ENCODE peak calls at places on chromosomes 2 and 18, in eight cellular contexts. E is neural progenitor cell; P is esophagus squamous epithelium; R is kidney tubule cell; V is HS-5; M is activated gamma-delta T cell treated with anti-CD3 and anti-CD28 coated beads, Interleukin-2, amount 50 U/mL, for 16 hours; T is GM13977; Z is HFFc6. N is an unnamed sample.

GRCh38 chr2:17539596-17539992 is 902 bp upstream of the VSNL1 start:
- DNase-seq in P (no peak), V (no peak), E (peak), Z (no peak), M (no peak), T (no peak), R (peak), N (no peak)

GRCh38 chr2:150880986-150881385 is 380.7 kb downstream of the RBM43 start:
- DNase-seq in M (no peak), Z (no peak), E (peak), V (no peak), T (no peak), R (no peak), P (no peak), N (no peak)

GRCh38 chr2:84919885-84920580 is 14.6 kb downstream of the TMSB10 start:
- DNase-seq in E (no peak), V (peak), M (no peak), Z (peak), T (no peak), P (no peak), R (peak), N (peak)

GRCh38 chr2:157182834-157183396 is 74.6 kb upstream of the GALNT5 start:
- DNase-seq in V (peak), R (peak), T (no peak), E (no peak), P (no peak), Z (peak), M (no peak), N (peak)

GRCh38 chr2:53317863-53318262 is 449.7 kb upstream of the CHAC2 start:
- DNase-seq in T (no peak), P (no peak), R (peak), E (no peak), M (no peak), Z (peak), V (no peak), N (no peak)

GRCh38 chr2:196516541-196516940 is 123.0 kb upstream of the CCDC150 start:
- DNase-seq in P (no peak), T (no peak), R (no peak), V (no peak), Z (no peak), E (no peak), M (no peak), N (no peak)

GRCh38 chr2:21330786-21331391 is 207.1 kb downstream of the TDRD15 start:
- DNase-seq in R (peak), E (no peak), V (no peak), Z (no peak), T (no peak), P (no peak), M (no peak), N (no peak)

GRCh38 chr2:191048073-191048472 is 34.1 kb upstream of the STAT1 start:
- DNase-seq in T (no peak), E (no peak), M (no peak), V (no peak), Z (no peak), R (no peak), P (no peak), N (no peak)

GRCh38 chr2:178190938-178191910 is 3.1 kb upstream of the OSBPL6 start:
- DNase-seq in M (no peak), R (no peak), E (no peak), P (no peak), Z (no peak), T (peak), V (no peak), N (no peak)

GRCh38 chr18:25350561-25351201 is 1.3 kb downstream of the ZNF521 start:
- DNase-seq in M (no peak), R (peak), P (no peak), Z (peak), T (peak), V (no peak), E (peak), N (peak)

GRCh38 chr18:75162978-75163377 is 46.0 kb downstream of the PTGR3 start:
- DNase-seq in P (no peak), E (no peak), T (no peak), Z (no peak), R (no peak), V (no peak), M (no peak), N (no peak)

GRCh38 chr2:42202299-42203008 is 33.3 kb downstream of the EML4 start:
- DNase-seq in R (no peak), V (no peak), P (no peak), M (no peak), Z (no peak), E (no peak), T (no peak), N (no peak)

GRCh38 chr2:72332720-72333119 is 185.1 kb upstream of the CYP26B1 start:
- DNase-seq in Z (no peak), E (no peak), V (no peak), M (no peak), T (no peak), P (no peak), R (no peak), N (no peak)

GRCh38 chr2:105487142-105488069 is 88.6 kb upstream of the FHL2 start:
- DNase-seq in P (no peak), V (peak), R (no peak), T (no peak), E (no peak), M (no peak), Z (peak), N (peak)

GRCh38 chr2:69652206-69652605 is 8.7 kb upstream of the AAK1 start:
- DNase-seq in R (peak), V (peak), T (no peak), Z (peak), M (no peak), E (no peak), P (peak), N (peak)

GRCh38 chr2:205688417-205689200 is 6.3 kb downstream of the NRP2 start:
- DNase-seq in M (no peak), R (no peak), P (no peak), T (no peak), V (no peak), E (no peak), Z (no peak), N (no peak)

GRCh38 chr18:79494936-79495335 is 99.2 kb downstream of the NFATC1 start:
- DNase-seq in Z (no peak), P (no peak), R (no peak), M (no peak), E (no peak), T (no peak), V (no peak), N (no peak)

N was measured in AG08395.